ENCODE peak calls at places on chromosome 7, in ten cellular contexts. X is transverse colon, T is tibial nerve, D is A549, K is stomach, S is uterus, E is gastrocnemius medialis, F is spleen, A is IMR-90, Y is body of pancreas. M is an unnamed sample. For H3K9me3, the result is how much of the 10 kb centered on the place peaks cover.

GRCh38 chr7:77729574-77730348 is 33.5 kb downstream of the RSBN1L start:
- DNase-seq in X (no peak), T (no peak), D (no peak), K (no peak), S (no peak), E (no peak), F (no peak), A (peak), Y (no peak), M (no peak)

GRCh38 chr7:150385240-150385830 is 6.2 kb downstream of the ZNF775 start:
- DNase-seq in X (no peak), T (no peak), D (no peak), K (no peak), S (no peak), E (peak), F (no peak), A (no peak), Y (peak), M (no peak)

GRCh38 chr7:132254455-132254854 is 321.8 kb downstream of the PLXNA4 start:
- DNase-seq in X (no peak), T (no peak), D (no peak), K (no peak), S (no peak), E (no peak), F (no peak), A (no peak), Y (no peak), M (no peak)

GRCh38 chr7:132548489-132549078 is 27.7 kb downstream of the PLXNA4 start:
- DNase-seq in X (no peak), T (no peak), D (no peak), K (no peak), S (no peak), E (no peak), F (no peak), A (peak), Y (no peak), M (no peak)

GRCh38 chr7:41885078-41885477 is 182.2 kb upstream of the INHBA start:
- DNase-seq in X (no peak), T (no peak), D (no peak), K (no peak), S (no peak), E (no peak), F (no peak), A (peak), Y (no peak), M (no peak)

GRCh38 chr7:144086730-144087129 is 652 bp downstream of the OR2A12 start:
- DNase-seq in X (no peak), T (no peak), D (no peak), K (no peak), S (no peak), E (no peak), F (no peak), A (no peak), Y (no peak), M (no peak)

GRCh38 chr7:95213809-95214492 is 110.4 kb downstream of the PON1 start:
- DNase-seq in X (no peak), T (peak), D (no peak), K (no peak), S (peak), E (peak), F (peak), A (no peak), Y (peak), M (peak)

GRCh38 chr7:30285531-30286284 is 1.3 kb downstream of the ZNRF2 start:
- DNase-seq in X (peak), T (peak), D (no peak), K (peak), S (peak), E (peak), F (peak), A (peak), Y (peak), M (peak)

GRCh38 chr7:107946881-107947280 is 55.9 kb downstream of the DLD start:
- DNase-seq in X (no peak), T (no peak), D (no peak), K (no peak), S (no peak), E (no peak), F (no peak), A (no peak), Y (no peak), M (no peak)

GRCh38 chr7:134515569-134516468 is 11.5 kb upstream of the AKR1B10 start:
- DNase-seq in X (no peak), T (no peak), D (peak), K (no peak), S (no peak), E (peak), F (no peak), A (peak), Y (no peak), M (no peak)

GRCh38 chr7:151081170-151082101 is 827 bp upstream of the FASTK start:
- DNase-seq in X (peak), T (no peak), D (no peak), K (peak), S (peak), E (no peak), F (peak), A (no peak), Y (peak), M (peak)

GRCh38 chr7:41733063-41733398 is 30.1 kb upstream of the INHBA start:
- DNase-seq in X (no peak), T (no peak), D (no peak), K (no peak), S (no peak), E (no peak), F (no peak), A (peak), Y (no peak), M (no peak)

GRCh38 chr7:102434039-102434481 is 685 bp downstream of the ORAI2 start:
- DNase-seq in X (no peak), T (no peak), D (peak), K (no peak), S (no peak), E (no peak), F (peak), A (peak), Y (no peak), M (peak)

GRCh38 chr7:117132385-117133120 is 179.3 kb downstream of the ST7 start:
- DNase-seq in X (no peak), T (no peak), D (peak), K (no peak), S (no peak), E (no peak), F (no peak), A (peak), Y (no peak), M (no peak)

GRCh38 chr7:96596120-96596826 is 113.4 kb downstream of the SEM1 start:
- DNase-seq in X (no peak), T (no peak), D (no peak), K (no peak), S (no peak), E (no peak), F (no peak), A (no peak), Y (peak), M (peak)

GRCh38 chr7:40499718-40500117 is 364.9 kb downstream of the SUGCT start:
- DNase-seq in X (no peak), T (no peak), D (no peak), K (no peak), S (no peak), E (no peak), F (no peak), A (no peak), Y (no peak), M (no peak)

GRCh38 chr7:137213744-137214143 is 129.8 kb downstream of the PTN start:
- DNase-seq in X (no peak), T (no peak), D (no peak), K (no peak), S (no peak), E (no peak), F (no peak), A (no peak), Y (no peak), M (no peak)

GRCh38 chr7:4208086-4208485 is 474.0 kb upstream of the FOXK1 start:
- DNase-seq in X (no peak), T (no peak), D (no peak), K (no peak), S (no peak), E (no peak), F (peak), A (no peak), Y (no peak), M (no peak)

GRCh38 chr7:140645166-140645565 is 4.6 kb upstream of the DENND2A start:
- DNase-seq in X (no peak), T (no peak), D (no peak), K (no peak), S (peak), E (no peak), F (peak), A (no peak), Y (no peak), M (no peak)

GRCh38 chr7:149766215-149766614 is 7.2 kb downstream of the ZNF467 start:
- DNase-seq in X (no peak), T (no peak), D (no peak), K (no peak), S (no peak), E (no peak), F (no peak), A (no peak), Y (no peak), M (no peak)

GRCh38 chr7:80135306-80136104 is 874 bp downstream of the GNAI1 start:
- DNase-seq in X (peak), T (no peak), D (peak), K (no peak), S (peak), E (no peak), F (no peak), A (peak), Y (peak), M (peak)

GRCh38 chr7:36623247-36623646 is 101.0 kb downstream of the AOAH start:
- DNase-seq in X (no peak), T (no peak), D (no peak), K (no peak), S (no peak), E (no peak), F (no peak), A (no peak), Y (no peak), M (no peak)

GRCh38 chr7:131633342-131633843 is 77.0 kb upstream of the PODXL start:
- DNase-seq in X (no peak), T (no peak), D (peak), K (no peak), S (peak), E (no peak), F (no peak), A (peak), Y (no peak), M (no peak)

GRCh38 chr7:47518827-47519226 is 63.1 kb downstream of the TNS3 start:
- DNase-seq in X (no peak), T (no peak), D (no peak), K (no peak), S (no peak), E (no peak), F (peak), A (peak), Y (no peak), M (no peak)

GRCh38 chr7:19958309-19958896 is 185.0 kb upstream of the TMEM196 start:
- DNase-seq in X (no peak), T (no peak), D (peak), K (no peak), S (no peak), E (no peak), F (no peak), A (peak), Y (no peak), M (no peak)

GRCh38 chr7:11576340-11576739 is 255.7 kb downstream of the THSD7A start:
- DNase-seq in X (no peak), T (no peak), D (no peak), K (no peak), S (no peak), E (no peak), F (no peak), A (no peak), Y (no peak), M (no peak)

GRCh38 chr7:91348686-91349085 is 84.5 kb downstream of the FZD1 start:
- DNase-seq in X (no peak), T (no peak), D (no peak), K (no peak), S (no peak), E (no peak), F (no peak), A (peak), Y (no peak), M (no peak)

GRCh38 chr7:108890862-108891261 is 321.2 kb downstream of the DNAJB9 start:
- DNase-seq in X (no peak), T (no peak), D (no peak), K (no peak), S (no peak), E (no peak), F (no peak), A (no peak), Y (peak), M (no peak)

GRCh38 chr7:30206466-30206865 is 71.7 kb downstream of the MTURN start:
- DNase-seq in X (no peak), T (no peak), D (peak), K (no peak), S (no peak), E (no peak), F (no peak), A (peak), Y (no peak), M (no peak)

GRCh38 chr7:2651847-2652735 is 20.3 kb downstream of the TTYH3 start:
- DNase-seq in X (no peak), T (no peak), D (no peak), K (no peak), S (no peak), E (no peak), F (no peak), A (no peak), Y (no peak), M (no peak)
- TF ChIP-seq POLR2A in X (no peak), T (no peak), D (no peak), K (no peak), S (no peak), E (no peak), F (no peak), A (no peak), Y (no peak), M (no peak)

DNA sequence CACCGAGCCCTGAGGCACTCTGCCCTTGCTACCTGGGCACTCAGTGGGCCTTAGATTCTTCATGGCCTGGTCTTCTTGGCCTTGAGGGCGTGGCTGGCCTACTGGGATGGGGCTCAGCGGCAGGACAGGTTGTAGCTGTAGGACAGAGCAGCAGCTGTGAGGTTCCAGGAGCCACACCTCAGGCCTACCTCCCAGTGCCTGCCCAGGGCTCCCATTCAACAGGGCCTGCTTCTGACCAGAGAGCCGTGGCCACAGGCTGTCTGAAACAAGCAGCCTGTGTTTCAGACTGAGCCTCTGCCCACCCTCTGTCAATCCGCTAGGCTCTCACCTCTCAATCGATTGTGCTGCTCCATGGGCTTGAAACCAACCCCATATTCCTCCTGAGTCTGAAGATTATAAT is 928.0 kb upstream of the ZNF722 start:
- DNase-seq in X (no peak), T (no peak), D (no peak), K (no peak), S (no peak), E (no peak), F (no peak), A (no peak), Y (no peak), M (no peak)
- H3K9me3 ChIP-seq in X (under half), T (under half), D (under half), K (half or more), S (under half), E (under half), F (under half), A (under half), Y (under half), M (under half)

GRCh38 chr7:44764081-44764480 is 15.4 kb downstream of the ZMIZ2 start:
- DNase-seq in X (no peak), T (no peak), D (no peak), K (no peak), S (no peak), E (no peak), F (no peak), A (no peak), Y (no peak), M (no peak)
- H3K4me3 ChIP-seq in X (no peak), T (no peak), D (no peak), K (no peak), S (no peak), E (no peak), F (no peak), A (no peak), Y (no peak), M (no peak)

DNA sequence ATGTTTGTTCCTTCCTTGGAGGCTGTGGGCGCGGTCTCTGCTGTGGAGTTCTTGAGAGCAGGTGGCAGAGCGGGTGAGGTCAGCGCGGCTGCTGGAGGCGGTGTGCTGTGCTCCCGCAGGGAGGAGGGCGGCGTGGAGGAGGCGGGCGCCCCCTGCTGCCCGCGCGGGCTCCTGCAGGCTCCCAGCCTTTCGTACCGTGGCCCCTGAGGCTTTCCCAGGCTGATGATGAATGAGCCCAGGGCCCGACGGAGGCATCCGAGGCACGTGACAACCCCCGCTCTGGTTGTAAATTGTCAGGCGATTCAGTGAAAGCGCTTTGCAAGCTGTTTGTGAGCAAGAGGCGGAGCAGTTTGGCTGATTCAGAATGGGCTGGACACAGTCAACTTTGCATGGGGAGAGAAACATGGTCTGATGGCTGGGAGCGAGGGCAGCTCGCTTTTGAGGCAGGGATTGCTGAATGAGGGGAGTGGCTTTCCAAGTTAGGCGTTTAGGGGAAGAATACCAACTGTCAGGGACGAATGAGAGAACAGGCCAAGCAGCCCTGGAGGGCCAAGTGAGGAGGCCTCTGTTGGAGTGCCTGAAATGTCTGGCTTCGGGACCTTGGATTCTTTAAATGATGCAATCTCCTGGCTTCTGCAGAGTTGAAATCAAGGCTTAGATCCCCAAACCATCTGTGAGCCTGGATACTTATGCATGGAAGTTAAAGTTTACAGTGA is 46.6 kb downstream of the CDHR3 start:
- DNase-seq in X (peak), T (peak), D (peak), K (peak), S (peak), E (peak), F (peak), A (peak), Y (peak), M (peak)
- TF ChIP-seq POLR2A in X (no peak), T (no peak), D (no peak), K (no peak), S (no peak), E (no peak), F (no peak), A (no peak), Y (no peak), M (no peak)

DNA sequence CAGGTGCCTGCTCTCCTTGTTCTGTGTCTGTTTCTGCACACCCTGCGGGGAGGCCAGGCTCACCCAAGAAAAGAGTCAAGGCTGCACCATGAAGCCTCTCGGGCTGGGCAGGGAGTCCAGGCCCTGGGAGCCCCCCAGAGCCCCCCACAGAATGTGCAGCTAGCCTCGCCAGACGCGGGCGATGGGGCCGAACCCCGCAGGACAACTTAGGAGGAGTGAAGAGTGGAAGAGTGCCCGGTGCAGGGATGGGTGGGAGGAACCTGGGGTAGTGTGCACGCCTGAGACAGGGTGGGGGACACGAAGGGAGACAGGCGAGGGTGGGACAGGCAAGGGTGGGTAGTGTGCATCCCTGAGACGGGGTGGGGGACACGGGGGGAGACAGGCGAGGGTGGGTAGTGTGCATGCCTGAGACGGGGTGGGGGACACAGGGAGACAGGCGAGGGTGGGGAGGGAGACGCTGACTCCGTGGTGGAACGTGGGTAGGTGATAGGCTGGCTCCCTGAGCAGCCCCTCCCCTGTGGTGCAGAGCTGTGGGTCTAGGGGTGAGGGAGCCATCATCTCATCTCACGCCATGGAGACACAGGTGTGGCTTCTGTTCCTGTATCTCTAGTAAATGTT is 615.4 kb downstream of the DNAJB6 start:
- DNase-seq in X (no peak), T (no peak), D (no peak), K (no peak), S (no peak), E (no peak), F (no peak), A (no peak), Y (no peak), M (no peak)
- H3K9me3 ChIP-seq in X (under half), T (under half), D (under half), K (under half), S (under half), E (under half), F (under half), A (half or more), Y (under half), M (under half)

GRCh38 chr7:24284699-24285506 is 913 bp downstream of the NPY start:
- DNase-seq in X (no peak), T (no peak), D (no peak), K (no peak), S (no peak), E (no peak), F (peak), A (no peak), Y (peak), M (peak)
- H3K4me3 ChIP-seq in X (no peak), T (peak), D (peak), K (peak), S (no peak), E (peak), F (peak), A (no peak), Y (no peak), M (no peak)

DNA sequence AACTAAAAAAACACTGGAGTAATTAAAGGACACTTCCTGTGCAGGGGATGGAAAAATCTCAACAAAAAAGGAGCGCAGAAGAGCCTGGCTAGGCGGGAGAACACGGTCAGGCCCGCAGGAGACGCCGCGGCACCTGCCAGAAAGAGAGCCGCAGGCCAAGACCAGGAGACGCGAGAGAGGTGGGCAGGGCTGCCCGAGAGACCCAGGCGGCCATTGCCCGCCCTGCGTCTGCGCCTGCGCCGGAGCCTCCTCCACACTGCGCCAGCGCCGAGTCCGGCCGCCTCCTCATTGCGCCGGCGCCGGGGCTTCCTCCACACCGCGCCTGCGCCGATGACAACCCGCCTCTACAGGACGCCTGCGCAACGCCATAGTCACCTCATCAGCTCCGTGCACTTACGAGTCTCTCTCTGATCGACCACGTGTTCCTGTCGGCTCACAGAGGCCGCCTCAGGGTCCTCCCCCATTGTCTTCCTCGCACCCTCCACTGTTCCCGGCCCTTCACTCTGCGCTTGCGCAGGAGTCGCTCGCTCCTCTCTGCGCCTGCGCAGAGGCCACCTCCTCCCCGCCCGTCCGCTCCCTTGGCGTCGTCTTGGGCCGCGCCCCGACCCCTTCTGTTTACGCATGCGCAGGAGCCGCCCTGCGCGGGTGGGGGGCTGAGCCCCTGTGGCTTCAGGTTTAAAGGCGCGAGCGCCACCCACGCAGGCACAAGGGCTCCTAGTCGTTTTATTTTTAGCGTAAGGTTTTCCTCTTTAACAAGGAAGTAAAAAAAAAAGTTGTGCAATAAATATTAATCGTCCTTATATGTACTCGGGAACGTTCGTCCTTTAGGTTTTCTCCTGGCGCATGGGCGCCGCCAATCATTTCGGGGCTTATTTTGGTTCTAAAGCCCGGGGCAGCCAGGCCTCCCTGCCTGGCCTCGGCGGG is 43.2 kb upstream of the FAM20C start:
- DNase-seq in X (peak), T (peak), D (peak), K (peak), S (peak), E (peak), F (peak), A (peak), Y (peak), M (peak)
- TF ChIP-seq POLR2A in X (peak), T (peak), D (peak), K (no peak), S (peak), E (peak), F (peak), A (peak), Y (peak), M (peak)

M was measured in thyroid gland.